ENCODE peak calls at places on chromosome 22, in eight cellular contexts. One of them, this sample, is unnamed.
A peak's percentile ranks its signal among the peaks of the same experiment; 100 is the strongest.

GRCh38 chr22:30523646-30524489 is 18.4 kb upstream of the SEC14L4 start:
- DNase-seq in naive thymus-derived CD4-positive, alpha-beta T cell: no peak
- DNase-seq in stimulated activated naive CD8-positive, alpha-beta T cell treated with anti-CD3 and anti-CD28 coated beads, Interleukin-15, amount 100 ng/mL, for 72 hours: no peak
- DNase-seq in cardiac fibroblast: no peak
- DNase-seq in germinal center: no peak
- DNase-seq in right cardiac atrium: no peak
- DNase-seq in heart right ventricle: no peak
- DNase-seq in dorsolateral prefrontal cortex: no peak
- DNase-seq in this sample: no peak

GRCh38 chr22:47017245-47017644 is 254.8 kb downstream of the TBC1D22A start:
- DNase-seq in naive thymus-derived CD4-positive, alpha-beta T cell: no peak
- DNase-seq in stimulated activated naive CD8-positive, alpha-beta T cell treated with anti-CD3 and anti-CD28 coated beads, Interleukin-15, amount 100 ng/mL, for 72 hours: no peak
- DNase-seq in cardiac fibroblast: no peak
- DNase-seq in germinal center: no peak
- DNase-seq in right cardiac atrium: no peak
- DNase-seq in heart right ventricle: no peak
- DNase-seq in dorsolateral prefrontal cortex: no peak
- DNase-seq in this sample: no peak

GRCh38 chr22:30940655-30941362 is 27.8 kb downstream of the MORC2 start:
- DNase-seq in naive thymus-derived CD4-positive, alpha-beta T cell: peak; percentile 64
- DNase-seq in stimulated activated naive CD8-positive, alpha-beta T cell treated with anti-CD3 and anti-CD28 coated beads, Interleukin-15, amount 100 ng/mL, for 72 hours: no peak
- DNase-seq in cardiac fibroblast: no peak
- DNase-seq in germinal center: no peak
- DNase-seq in right cardiac atrium: no peak
- DNase-seq in heart right ventricle: no peak
- DNase-seq in dorsolateral prefrontal cortex: no peak
- DNase-seq in this sample: no peak

GRCh38 chr22:26848244-26848920 is 191.0 kb downstream of the MIAT start:
- DNase-seq in naive thymus-derived CD4-positive, alpha-beta T cell: no peak
- DNase-seq in stimulated activated naive CD8-positive, alpha-beta T cell treated with anti-CD3 and anti-CD28 coated beads, Interleukin-15, amount 100 ng/mL, for 72 hours: no peak
- DNase-seq in cardiac fibroblast: peak; percentile 68
- DNase-seq in germinal center: no peak
- DNase-seq in right cardiac atrium: peak; percentile 66
- DNase-seq in heart right ventricle: no peak
- DNase-seq in dorsolateral prefrontal cortex: no peak
- DNase-seq in this sample: no peak

GRCh38 chr22:43860126-43860525 is 2.2 kb downstream of the SULT4A1 start:
- DNase-seq in naive thymus-derived CD4-positive, alpha-beta T cell: no peak
- DNase-seq in stimulated activated naive CD8-positive, alpha-beta T cell treated with anti-CD3 and anti-CD28 coated beads, Interleukin-15, amount 100 ng/mL, for 72 hours: no peak
- DNase-seq in cardiac fibroblast: no peak
- DNase-seq in germinal center: no peak
- DNase-seq in right cardiac atrium: no peak
- DNase-seq in heart right ventricle: no peak
- DNase-seq in dorsolateral prefrontal cortex: peak; percentile 34
- DNase-seq in this sample: no peak

GRCh38 chr22:20909543-20910303 is 7.5 kb upstream of the CRKL start:
- DNase-seq in naive thymus-derived CD4-positive, alpha-beta T cell: no peak
- DNase-seq in stimulated activated naive CD8-positive, alpha-beta T cell treated with anti-CD3 and anti-CD28 coated beads, Interleukin-15, amount 100 ng/mL, for 72 hours: no peak
- DNase-seq in cardiac fibroblast: no peak
- DNase-seq in germinal center: no peak
- DNase-seq in right cardiac atrium: no peak
- DNase-seq in heart right ventricle: no peak
- DNase-seq in dorsolateral prefrontal cortex: no peak
- DNase-seq in this sample: no peak

GRCh38 chr22:37752189-37753061 is 55.3 kb upstream of the GCAT start:
- DNase-seq in naive thymus-derived CD4-positive, alpha-beta T cell: no peak
- DNase-seq in stimulated activated naive CD8-positive, alpha-beta T cell treated with anti-CD3 and anti-CD28 coated beads, Interleukin-15, amount 100 ng/mL, for 72 hours: no peak
- DNase-seq in cardiac fibroblast: peak; percentile 99
- DNase-seq in germinal center: no peak
- DNase-seq in right cardiac atrium: peak; percentile 99
- DNase-seq in heart right ventricle: peak; percentile 94
- DNase-seq in dorsolateral prefrontal cortex: no peak
- DNase-seq in this sample: peak; percentile 26

GRCh38 chr22:28497188-28497587 is 182.5 kb downstream of the TTC28 start:
- DNase-seq in naive thymus-derived CD4-positive, alpha-beta T cell: no peak
- DNase-seq in stimulated activated naive CD8-positive, alpha-beta T cell treated with anti-CD3 and anti-CD28 coated beads, Interleukin-15, amount 100 ng/mL, for 72 hours: no peak
- DNase-seq in cardiac fibroblast: peak; percentile 11
- DNase-seq in germinal center: no peak
- DNase-seq in right cardiac atrium: no peak
- DNase-seq in heart right ventricle: no peak
- DNase-seq in dorsolateral prefrontal cortex: no peak
- DNase-seq in this sample: no peak

GRCh38 chr22:46067159-46068111 is 82.9 kb upstream of the PPARA start:
- DNase-seq in naive thymus-derived CD4-positive, alpha-beta T cell: no peak
- DNase-seq in stimulated activated naive CD8-positive, alpha-beta T cell treated with anti-CD3 and anti-CD28 coated beads, Interleukin-15, amount 100 ng/mL, for 72 hours: no peak
- DNase-seq in cardiac fibroblast: no peak
- DNase-seq in germinal center: no peak
- DNase-seq in right cardiac atrium: peak; percentile 74
- DNase-seq in heart right ventricle: peak; percentile 22
- DNase-seq in dorsolateral prefrontal cortex: peak; percentile 39
- DNase-seq in this sample: no peak

GRCh38 chr22:45632791-45633515 is 38.7 kb upstream of the ATXN10 start:
- DNase-seq in naive thymus-derived CD4-positive, alpha-beta T cell: no peak
- DNase-seq in stimulated activated naive CD8-positive, alpha-beta T cell treated with anti-CD3 and anti-CD28 coated beads, Interleukin-15, amount 100 ng/mL, for 72 hours: no peak
- DNase-seq in cardiac fibroblast: peak; percentile 47
- DNase-seq in germinal center: no peak
- DNase-seq in right cardiac atrium: peak; percentile 57
- DNase-seq in heart right ventricle: no peak
- DNase-seq in dorsolateral prefrontal cortex: no peak
- DNase-seq in this sample: no peak

GRCh38 chr22:39088688-39089032 is 8.4 kb upstream of the APOBEC3H start:
- DNase-seq in naive thymus-derived CD4-positive, alpha-beta T cell: no peak
- DNase-seq in stimulated activated naive CD8-positive, alpha-beta T cell treated with anti-CD3 and anti-CD28 coated beads, Interleukin-15, amount 100 ng/mL, for 72 hours: no peak
- DNase-seq in cardiac fibroblast: no peak
- DNase-seq in germinal center: no peak
- DNase-seq in right cardiac atrium: no peak
- DNase-seq in heart right ventricle: no peak
- DNase-seq in dorsolateral prefrontal cortex: no peak
- DNase-seq in this sample: no peak

GRCh38 chr22:50696799-50697561 is 24.4 kb downstream of the SHANK3 start:
- DNase-seq in naive thymus-derived CD4-positive, alpha-beta T cell: no peak
- DNase-seq in stimulated activated naive CD8-positive, alpha-beta T cell treated with anti-CD3 and anti-CD28 coated beads, Interleukin-15, amount 100 ng/mL, for 72 hours: no peak
- DNase-seq in cardiac fibroblast: peak; percentile 30
- DNase-seq in germinal center: no peak
- DNase-seq in right cardiac atrium: peak; percentile 75
- DNase-seq in heart right ventricle: peak; percentile 30
- DNase-seq in dorsolateral prefrontal cortex: peak; percentile 47
- DNase-seq in this sample: no peak

GRCh38 chr22:45462034-45462655 is 40.5 kb upstream of the FBLN1 start:
- DNase-seq in naive thymus-derived CD4-positive, alpha-beta T cell: no peak
- DNase-seq in stimulated activated naive CD8-positive, alpha-beta T cell treated with anti-CD3 and anti-CD28 coated beads, Interleukin-15, amount 100 ng/mL, for 72 hours: no peak
- DNase-seq in cardiac fibroblast: no peak
- DNase-seq in germinal center: peak; percentile 18
- DNase-seq in right cardiac atrium: no peak
- DNase-seq in heart right ventricle: no peak
- DNase-seq in dorsolateral prefrontal cortex: no peak
- DNase-seq in this sample: no peak

GRCh38 chr22:37749831-37750595 is 53.2 kb downstream of the TRIOBP start:
- DNase-seq in naive thymus-derived CD4-positive, alpha-beta T cell: no peak
- DNase-seq in stimulated activated naive CD8-positive, alpha-beta T cell treated with anti-CD3 and anti-CD28 coated beads, Interleukin-15, amount 100 ng/mL, for 72 hours: no peak
- DNase-seq in cardiac fibroblast: peak; percentile 59
- DNase-seq in germinal center: no peak
- DNase-seq in right cardiac atrium: peak; percentile 76
- DNase-seq in heart right ventricle: no peak
- DNase-seq in dorsolateral prefrontal cortex: no peak
- DNase-seq in this sample: no peak